ENCODE peak calls at places on chromosome 15, in four cellular contexts. D is NCI-H1105, M is AG09309, E is MCF 10A. V is an unnamed sample.

GRCh38 chr15:66670698-66671580 is 31.1 kb upstream of the SMAD6 start:
- DNase-seq in M (no peak), D (no peak), E (peak; percentile 85), V (no peak)

GRCh38 chr15:85771781-85772445 is 22.8 kb downstream of the KLHL25 start:
- DNase-seq in E (peak; percentile 39), D (no peak), M (peak; percentile 20), V (no peak)

GRCh38 chr15:100763764-100764750 is 115.6 kb upstream of the ALDH1A3 start:
- DNase-seq in M (no peak), E (no peak), D (no peak), V (no peak)

GRCh38 chr15:95912280-95912625 is 418.2 kb upstream of the NR2F2 start:
- DNase-seq in M (no peak), E (no peak), D (no peak), V (no peak)

GRCh38 chr15:69823223-69823907 is 274.4 kb downstream of the TLE3 start:
- DNase-seq in M (no peak), D (no peak), E (peak; percentile 56), V (no peak)

GRCh38 chr15:66880380-66881155 is 178.5 kb downstream of the SMAD6 start:
- DNase-seq in D (no peak), M (no peak), E (no peak), V (no peak)

GRCh38 chr15:28994142-28994829 is 108.5 kb downstream of the APBA2 start:
- DNase-seq in E (no peak), M (no peak), D (no peak), V (no peak)

GRCh38 chr15:80769471-80770355 is 9.5 kb upstream of the CEMIP start:
- DNase-seq in M (no peak), E (no peak), D (no peak), V (no peak)

GRCh38 chr15:96053039-96054021 is 277.2 kb upstream of the NR2F2 start:
- DNase-seq in M (no peak), D (peak; percentile 84), E (peak; percentile 38), V (peak; percentile 26)

GRCh38 chr15:90760661-90761232 is 43.6 kb downstream of the BLM start:
- DNase-seq in E (no peak), D (no peak), M (no peak), V (no peak)

GRCh38 chr15:73873456-73873855 is at the start of gene TBC1D21:
- DNase-seq in D (no peak), M (no peak), E (no peak), V (no peak)

GRCh38 chr15:81888748-81889479 is 156.9 kb downstream of the MEX3B start:
- DNase-seq in M (peak; percentile 25), D (no peak), E (peak; percentile 86), V (peak; percentile 48)

V was measured in retinal pigment epithelial cell.